ENCODE peak calls at places on chromosomes 16 and 17, in eight cellular contexts. Q is cardiac muscle cell; V is lung; T is left ventricle myocardium inferior; L is A549; E is BE2C; H is CD8-positive, alpha-beta memory T cell; R is HAP-1. Z is an unnamed sample.
A peak's percentile ranks its signal among the peaks of the same experiment; 100 is the strongest.

GRCh38 chr16:66717112-66717675 is 20.7 kb upstream of the CMTM4 start:
- DNase-seq in Q (peak; percentile 67), V (no peak), T (peak; percentile 27), L (no peak), E (peak; percentile 77), H (no peak), R (peak; percentile 29), Z (peak; percentile 65)

GRCh38 chr17:65850486-65850885 is 289.0 kb upstream of the AXIN2 start:
- DNase-seq in Q (peak; percentile 19), V (no peak), T (no peak), L (no peak), E (no peak), H (no peak), R (no peak), Z (no peak)

GRCh38 chr17:62778990-62779681 is 29.0 kb downstream of the MARCHF10 start:
- DNase-seq in Q (peak; percentile 76), V (peak; percentile 77), T (no peak), L (peak; percentile 68), E (peak; percentile 40), H (no peak), R (no peak), Z (peak; percentile 64)

GRCh38 chr17:1037238-1037879 is 40.4 kb downstream of the TIMM22 start:
- DNase-seq in Q (no peak), V (no peak), T (no peak), L (no peak), E (no peak), H (no peak), R (no peak), Z (no peak)

GRCh38 chr16:77585379-77585778 is 136.9 kb upstream of the NUDT7 start:
- DNase-seq in Q (peak; percentile 63), V (no peak), T (no peak), L (no peak), E (no peak), H (no peak), R (no peak), Z (no peak)

GRCh38 chr17:38877130-38877851 is 7.4 kb downstream of the LASP1 start:
- DNase-seq in Q (no peak), V (no peak), T (no peak), L (no peak), E (no peak), H (peak; percentile 71), R (no peak), Z (no peak)

GRCh38 chr16:3113765-3114479 is 1.5 kb downstream of the ZNF205 start:
- DNase-seq in Q (no peak), V (no peak), T (no peak), L (no peak), E (peak; percentile 51), H (no peak), R (no peak), Z (no peak)

GRCh38 chr16:66474750-66475199 is 47.7 kb downstream of the BEAN1 start:
- DNase-seq in Q (no peak), V (no peak), T (no peak), L (no peak), E (no peak), H (peak; percentile 76), R (no peak), Z (peak; percentile 59)

GRCh38 chr16:47574091-47575054 is 113.2 kb downstream of the PHKB start:
- DNase-seq in Q (peak; percentile 68), V (no peak), T (no peak), L (no peak), E (no peak), H (no peak), R (no peak), Z (no peak)

GRCh38 chr17:18996458-18996857 is 8.1 kb downstream of the FAM83G start:
- DNase-seq in Q (no peak), V (no peak), T (no peak), L (no peak), E (no peak), H (no peak), R (no peak), Z (no peak)

GRCh38 chr17:19897108-19897854 is 29.5 kb upstream of the ULK2 start:
- DNase-seq in Q (peak; percentile 45), V (peak; percentile 59), T (peak; percentile 53), L (no peak), E (peak; percentile 13), H (no peak), R (no peak), Z (peak; percentile 62)

GRCh38 chr17:6712058-6712853 is 913 bp downstream of the SLC13A5 start:
- DNase-seq in Q (peak; percentile 60), V (no peak), T (no peak), L (no peak), E (no peak), H (no peak), R (no peak), Z (no peak)

GRCh38 chr16:76639685-76640289 is 362.6 kb downstream of the CNTNAP4 start:
- DNase-seq in Q (peak; percentile 44), V (no peak), T (no peak), L (peak; percentile 4), E (peak; percentile 65), H (no peak), R (peak; percentile 23), Z (peak; percentile 6)

GRCh38 chr16:81367821-81368220 is 53.1 kb downstream of the GAN start:
- DNase-seq in Q (peak; percentile 3), V (no peak), T (no peak), L (no peak), E (no peak), H (no peak), R (no peak), Z (no peak)

GRCh38 chr16:81369888-81370504 is 55.2 kb downstream of the GAN start:
- DNase-seq in Q (no peak), V (no peak), T (no peak), L (no peak), E (no peak), H (no peak), R (no peak), Z (no peak)

GRCh38 chr16:81366316-81366932 is 51.7 kb downstream of the GAN start:
- DNase-seq in Q (peak; percentile 70), V (no peak), T (no peak), L (peak; percentile 40), E (no peak), H (no peak), R (peak; percentile 54), Z (peak; percentile 53)

GRCh38 chr16:81371106-81371505 is 56.3 kb downstream of the GAN start:
- DNase-seq in Q (no peak), V (no peak), T (no peak), L (no peak), E (no peak), H (no peak), R (no peak), Z (no peak)

DNA sequence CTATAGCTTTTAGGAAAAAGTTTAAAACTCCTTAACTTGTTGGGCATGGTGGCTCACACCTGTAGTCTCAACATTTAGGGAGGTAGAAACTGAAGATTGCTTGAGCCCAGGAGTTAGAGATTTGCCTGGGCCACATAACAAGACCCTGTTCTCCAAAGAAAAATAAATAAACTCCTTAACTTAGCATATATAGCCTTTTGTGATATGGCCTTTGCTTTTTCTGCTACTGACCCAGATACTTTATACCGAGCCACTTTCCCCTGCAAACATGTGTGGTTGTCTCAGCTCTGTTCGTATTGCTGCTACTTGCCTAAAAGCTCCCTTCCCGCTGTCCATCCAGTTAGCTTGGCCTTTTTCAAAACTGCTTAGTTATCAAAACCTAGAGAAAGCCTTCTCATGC is 51.0 kb downstream of the GAN start:
- DNase-seq in Q (no peak), V (no peak), T (no peak), L (no peak), E (no peak), H (no peak), R (no peak), Z (no peak)
- H3K4me1 ChIP-seq in Q (no peaks in the 10 kb centered on the region), V (no peaks in the 10 kb centered on the region), T (peaks cover 16% of the 10 kb centered on the region), L (peaks cover 4% of the 10 kb centered on the region), E (no peaks in the 10 kb centered on the region), H (no peaks in the 10 kb centered on the region), R (no peaks in the 10 kb centered on the region), Z (no peaks in the 10 kb centered on the region)

GRCh38 chr17:80491478-80492342 is 15.3 kb upstream of the NPTX1 start:
- DNase-seq in Q (no peak), V (no peak), T (no peak), L (no peak), E (peak; percentile 60), H (no peak), R (no peak), Z (no peak)

GRCh38 chr17:80487511-80487910 is 11.1 kb upstream of the NPTX1 start:
- DNase-seq in Q (no peak), V (no peak), T (no peak), L (no peak), E (no peak), H (no peak), R (no peak), Z (no peak)

GRCh38 chr17:80494547-80494946 is 18.1 kb upstream of the NPTX1 start:
- DNase-seq in Q (no peak), V (no peak), T (no peak), L (no peak), E (no peak), H (no peak), R (no peak), Z (no peak)

GRCh38 chr17:80497726-80498241 is 21.4 kb upstream of the NPTX1 start:
- DNase-seq in Q (no peak), V (no peak), T (no peak), L (no peak), E (no peak), H (no peak), R (no peak), Z (no peak)

GRCh38 chr17:80492343-80493136 is 16.1 kb upstream of the NPTX1 start:
- DNase-seq in Q (no peak), V (no peak), T (no peak), L (no peak), E (no peak), H (no peak), R (no peak), Z (no peak)
- H3K4me3 ChIP-seq in Q (no peak overlapping the region), V (no peak overlapping the region), T (no peak overlapping the region), L (no peak overlapping the region), E (peak overlapping the region; percentile 15), H (no peak overlapping the region), R (no peak overlapping the region), Z (no peak overlapping the region)

GRCh38 chr16:27233731-27234130 is 30.4 kb downstream of the KDM8 start:
- DNase-seq in Q (no peak), V (no peak), T (no peak), L (no peak), E (no peak), H (peak; percentile 27), R (no peak), Z (no peak)

GRCh38 chr16:27235055-27235937 is 32.0 kb downstream of the KDM8 start:
- DNase-seq in Q (peak; percentile 96), V (peak; percentile 81), T (peak; percentile 89), L (peak; percentile 40), E (peak; percentile 79), H (peak; percentile 96), R (peak; percentile 49), Z (peak; percentile 78)

GRCh38 chr16:27235938-27236245 is 32.6 kb downstream of the KDM8 start:
- DNase-seq in Q (no peak), V (no peak), T (no peak), L (no peak), E (no peak), H (no peak), R (no peak), Z (no peak)

GRCh38 chr16:27234171-27234570 is 30.8 kb downstream of the KDM8 start:
- DNase-seq in Q (no peak), V (no peak), T (no peak), L (no peak), E (no peak), H (peak; percentile 25), R (no peak), Z (no peak)

GRCh38 chr16:27234603-27235002 is 31.3 kb downstream of the KDM8 start:
- DNase-seq in Q (no peak), V (no peak), T (no peak), L (no peak), E (no peak), H (peak; percentile 42), R (no peak), Z (no peak)
- H3K4me1 ChIP-seq in Q (peaks cover 23% of the 10 kb centered on the region), V (no peaks in the 10 kb centered on the region), T (peaks cover 59% of the 10 kb centered on the region), L (peaks cover 11% of the 10 kb centered on the region), E (peaks cover 21% of the 10 kb centered on the region), H (peaks cover 99% of the 10 kb centered on the region), R (no peaks in the 10 kb centered on the region), Z (peaks cover 16% of the 10 kb centered on the region)

GRCh38 chr17:55480907-55481306 is 30.3 kb downstream of the SMIM36 start:
- DNase-seq in Q (no peak), V (no peak), T (no peak), L (no peak), E (no peak), H (no peak), R (no peak), Z (no peak)
- H3K4me3 ChIP-seq in Q (no peak overlapping the region), V (no peak overlapping the region), T (no peak overlapping the region), L (no peak overlapping the region), E (no peak overlapping the region), H (no peak overlapping the region), R (no peak overlapping the region), Z (no peak overlapping the region)